ENCODE peak calls at places on chromosomes 16 and 17, in seven cellular contexts. T is transverse colon, Y is heart right ventricle, B is mammary epithelial cell, H is right lobe of liver, X is substantia nigra, Q is A549. K is an unnamed sample.
A peak's percentile ranks its signal among the peaks of the same experiment; 100 is the strongest.

GRCh38 chr16:88815901-88816589 is 4.3 kb upstream of the APRT start:
- DNase-seq in X (no peak), T (peak; percentile 61), H (no peak), B (no peak), Q (peak; percentile 46), Y (no peak), K (no peak)

GRCh38 chr16:1786242-1787055 is 3.7 kb downstream of the NUBP2 start:
- DNase-seq in Y (no peak), T (no peak), H (peak; percentile 56), Q (no peak), X (no peak), B (no peak), K (no peak)

GRCh38 chr16:89043636-89044393 is 49.8 kb upstream of the ACSF3 start:
- DNase-seq in X (no peak), Q (no peak), B (no peak), T (no peak), Y (no peak), H (peak; percentile 32), K (no peak)

GRCh38 chr17:38982858-38983746 is 15.9 kb upstream of the FBXO47 start:
- DNase-seq in H (no peak), T (peak; percentile 45), Y (peak; percentile 70), X (no peak), Q (peak; percentile 79), B (peak; percentile 38), K (peak; percentile 70)

GRCh38 chr17:3038941-3039340 is 24.5 kb downstream of the OR1D5 start:
- DNase-seq in Q (no peak), X (no peak), Y (no peak), B (no peak), T (no peak), H (no peak), K (no peak)

GRCh38 chr16:67357561-67357960 is 30.9 kb downstream of the LRRC36 start:
- DNase-seq in B (no peak), Y (no peak), Q (no peak), H (no peak), T (no peak), X (no peak), K (no peak)

GRCh38 chr17:7862692-7863437 is 5.1 kb downstream of the CYB5D1 start:
- DNase-seq in Y (peak; percentile 62), T (peak; percentile 31), H (no peak), X (no peak), B (no peak), Q (peak; percentile 66), K (peak; percentile 68)

GRCh38 chr17:66426397-66427033 is 124.1 kb downstream of the PRKCA start:
- DNase-seq in B (no peak), X (no peak), Y (no peak), Q (peak; percentile 59), H (no peak), T (peak; percentile 26), K (no peak)

GRCh38 chr16:2511996-2512919 is 1.5 kb upstream of the ATP6V0C start:
- DNase-seq in B (no peak), T (no peak), Q (no peak), X (no peak), Y (no peak), H (no peak), K (no peak)

GRCh38 chr16:5916711-5917191 is 819.2 kb upstream of the EEF2KMT start:
- DNase-seq in H (no peak), Q (no peak), Y (no peak), T (peak; percentile 33), X (no peak), B (peak; percentile 63), K (no peak)

GRCh38 chr16:89911375-89911774 is 7.3 kb upstream of the MC1R start:
- DNase-seq in Q (no peak), H (no peak), B (no peak), Y (no peak), T (no peak), X (no peak), K (no peak)

GRCh38 chr16:85251225-85251760 is 139.0 kb upstream of the CIBAR2 start:
- DNase-seq in B (no peak), X (no peak), Y (no peak), H (no peak), Q (no peak), T (no peak), K (no peak)

GRCh38 chr16:57826706-57827625 is 24.7 kb upstream of the KIFC3 start:
- DNase-seq in X (no peak), Y (no peak), B (no peak), Q (no peak), T (no peak), H (peak; percentile 94), K (no peak)

GRCh38 chr16:20647736-20648135 is 49.7 kb downstream of the ACSM1 start:
- DNase-seq in Y (no peak), B (no peak), H (no peak), Q (no peak), X (no peak), T (no peak), K (no peak)

DNA sequence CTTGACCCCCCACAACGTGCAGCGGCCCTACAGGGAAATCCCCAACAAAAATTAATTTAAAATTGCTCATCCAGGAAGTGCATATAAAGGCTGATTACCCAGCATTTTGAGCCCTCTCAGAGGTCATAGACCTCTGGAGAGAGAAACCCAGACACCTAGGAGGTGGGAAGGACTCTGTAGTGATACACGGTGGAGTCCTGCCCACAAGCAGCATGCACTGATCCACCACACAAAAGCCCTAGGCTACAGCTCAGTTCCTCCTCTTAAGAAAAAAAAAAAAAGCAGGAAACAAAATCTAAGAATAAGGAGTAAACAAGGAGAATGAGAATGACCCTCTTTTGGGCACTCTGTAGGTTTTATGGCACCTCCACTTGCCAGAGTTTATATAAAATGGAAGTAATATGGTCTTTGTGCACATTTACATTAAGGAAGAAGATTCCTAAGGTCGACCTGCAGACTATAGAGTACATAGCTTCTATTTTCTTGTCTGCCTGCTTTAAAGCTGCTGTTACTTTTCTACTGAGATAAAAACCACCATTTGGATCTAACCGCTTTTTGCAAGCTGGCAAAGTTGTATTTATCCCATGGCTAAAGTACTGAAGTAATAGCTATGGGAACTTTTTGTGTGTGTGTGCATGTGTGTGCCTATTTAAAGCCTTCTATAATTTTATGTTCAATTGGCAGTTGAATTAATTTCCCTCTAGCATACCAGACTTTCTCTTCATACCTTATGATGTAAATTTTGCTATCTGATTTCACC is 46.9 kb downstream of the ACSM1 start:
- DNase-seq in Q (no peak), T (no peak), Y (no peak), B (no peak), X (no peak), H (no peak), K (no peak)
- H3K27ac ChIP-seq in Q (no peak overlapping the region), T (no peak overlapping the region), Y (no peak overlapping the region), B (no peak overlapping the region), X (no peak overlapping the region), H (no peak overlapping the region), K (no peak overlapping the region)

GRCh38 chr17:37742762-37743611 is 1.9 kb downstream of the HNF1B start:
- DNase-seq in X (no peak), Y (no peak), Q (peak; percentile 69), H (no peak), B (no peak), T (peak; percentile 31), K (no peak)
- H3K27ac ChIP-seq in X (no peak overlapping the region), Y (no peak overlapping the region), Q (peak overlapping the region; percentile 81), H (peak overlapping the region; percentile 87), B (no peak overlapping the region), T (peak overlapping the region; percentile 87), K (no peak overlapping the region)

GRCh38 chr17:1583569-1583968 is 21.0 kb upstream of the PITPNA start:
- DNase-seq in H (no peak), T (no peak), Q (no peak), Y (no peak), X (no peak), B (no peak), K (no peak)
- H3K27ac ChIP-seq in H (no peak overlapping the region), T (no peak overlapping the region), Q (no peak overlapping the region), Y (no peak overlapping the region), X (no peak overlapping the region), B (no peak overlapping the region), K (no peak overlapping the region)

DNA sequence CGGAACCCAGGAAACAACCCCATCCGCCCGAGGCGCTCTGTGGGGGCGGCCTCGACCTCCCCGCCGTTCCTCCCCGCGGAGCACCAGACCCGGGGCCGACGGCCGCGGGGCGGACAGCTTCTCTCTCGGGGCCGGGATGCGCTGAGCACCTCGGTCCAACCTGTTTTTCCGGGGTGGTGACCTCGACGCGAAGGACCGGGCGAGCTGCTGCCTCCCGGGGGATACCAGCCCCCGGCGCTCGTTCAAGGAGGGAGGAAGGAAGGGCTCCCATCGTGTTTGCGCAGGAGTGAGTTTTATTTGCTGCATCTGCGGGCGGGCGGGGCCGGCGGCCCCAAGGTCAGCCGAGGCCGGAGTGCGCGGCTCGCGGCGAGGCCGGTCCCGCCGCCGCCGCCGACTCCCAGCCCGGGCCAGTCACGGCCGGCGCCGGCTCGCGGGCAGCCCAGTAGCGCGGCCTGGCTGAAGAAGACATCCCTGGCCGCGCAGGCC is 460 bp downstream of the DNAJA2 start:
- DNase-seq in Y (peak; percentile 37), X (peak; percentile 43), B (peak; percentile 37), Q (no peak), H (peak; percentile 71), T (peak; percentile 50), K (no peak)
- H3K27ac ChIP-seq in Y (peak overlapping the region; percentile 98), X (peak overlapping the region; percentile 77), B (peak overlapping the region; percentile 78), Q (peak overlapping the region; percentile 97), H (peak overlapping the region; percentile 93), T (peak overlapping the region; percentile 98), K (peak overlapping the region; percentile 98)

DNA sequence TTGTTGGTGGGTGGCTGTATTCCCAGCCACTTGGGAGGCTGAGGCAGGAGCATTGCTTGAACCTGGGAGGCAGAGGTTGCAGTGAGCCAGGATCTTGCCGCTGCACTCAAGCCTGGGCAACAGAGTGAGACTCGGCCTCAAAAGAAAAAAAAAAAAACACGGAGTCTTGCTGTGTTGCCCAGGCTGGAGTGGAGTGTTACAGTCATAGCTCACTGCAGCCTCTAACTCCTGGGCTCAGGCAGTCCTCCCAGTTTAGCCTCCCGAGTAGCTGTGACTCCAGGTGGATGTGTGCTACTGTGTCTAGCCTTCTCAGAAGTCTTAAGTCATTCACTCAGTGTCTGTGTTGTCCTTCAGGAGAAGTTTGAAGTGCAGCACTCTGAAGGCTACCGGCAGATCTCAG is 27.4 kb downstream of the NDE1 start:
- DNase-seq in T (no peak), Q (no peak), H (no peak), B (no peak), X (no peak), Y (no peak), K (no peak)
- H3K27ac ChIP-seq in T (no peak overlapping the region), Q (no peak overlapping the region), H (no peak overlapping the region), B (no peak overlapping the region), X (peak overlapping the region; percentile 99), Y (no peak overlapping the region), K (no peak overlapping the region)